ENCODE peak calls at places on chromosomes 6 and 20, in seven cellular contexts. One of them, this sample, is unnamed.
A peak's percentile ranks its signal among the peaks of the same experiment; 100 is the strongest.

GRCh38 chr20:62727584-62728027 is 19.0 kb downstream of the NTSR1 start:
- DNase-seq in activated T-cell treated with anti-CD3 and anti-CD28 coated beads, Interleukin-2, amount 50 U/mL, for 72 hours: no peak
- DNase-seq in AG04450: no peak
- DNase-seq in GM03348: no peak
- DNase-seq in hypothalamus: no peak
- DNase-seq in glutamatergic neuron: no peak
- DNase-seq in uterus: no peak
- DNase-seq in this sample: no peak

GRCh38 chr6:126724821-126725220 is 384.9 kb downstream of the CENPW start:
- DNase-seq in activated T-cell treated with anti-CD3 and anti-CD28 coated beads, Interleukin-2, amount 50 U/mL, for 72 hours: no peak
- DNase-seq in uterus: no peak
- DNase-seq in glutamatergic neuron: no peak
- DNase-seq in hypothalamus: no peak
- DNase-seq in GM03348: no peak
- DNase-seq in AG04450: no peak
- DNase-seq in this sample: no peak

GRCh38 chr6:33828764-33829731 is 25.2 kb upstream of the MLN start:
- DNase-seq in AG04450: no peak
- DNase-seq in GM03348: no peak
- DNase-seq in hypothalamus: no peak
- DNase-seq in activated T-cell treated with anti-CD3 and anti-CD28 coated beads, Interleukin-2, amount 50 U/mL, for 72 hours: no peak
- DNase-seq in glutamatergic neuron: peak; percentile 49
- DNase-seq in uterus: no peak
- DNase-seq in this sample: no peak

GRCh38 chr20:58819921-58820320 is 30.8 kb downstream of the GNAS-AS1 start:
- DNase-seq in uterus: no peak
- DNase-seq in activated T-cell treated with anti-CD3 and anti-CD28 coated beads, Interleukin-2, amount 50 U/mL, for 72 hours: no peak
- DNase-seq in hypothalamus: no peak
- DNase-seq in AG04450: no peak
- DNase-seq in GM03348: no peak
- DNase-seq in glutamatergic neuron: no peak
- DNase-seq in this sample: no peak

GRCh38 chr6:36054965-36055364 is 27.4 kb downstream of the MAPK14 start:
- DNase-seq in GM03348: no peak
- DNase-seq in hypothalamus: no peak
- DNase-seq in glutamatergic neuron: no peak
- DNase-seq in activated T-cell treated with anti-CD3 and anti-CD28 coated beads, Interleukin-2, amount 50 U/mL, for 72 hours: no peak
- DNase-seq in uterus: no peak
- DNase-seq in AG04450: no peak
- DNase-seq in this sample: no peak

GRCh38 chr6:89792881-89793280 is 26.7 kb downstream of the MDN1 start:
- DNase-seq in glutamatergic neuron: peak; percentile 30
- DNase-seq in activated T-cell treated with anti-CD3 and anti-CD28 coated beads, Interleukin-2, amount 50 U/mL, for 72 hours: peak; percentile 9
- DNase-seq in AG04450: no peak
- DNase-seq in GM03348: peak; percentile 30
- DNase-seq in uterus: no peak
- DNase-seq in hypothalamus: no peak
- DNase-seq in this sample: peak; percentile 40

GRCh38 chr6:159572344-159573120 is 120.5 kb downstream of the SOD2 start:
- DNase-seq in hypothalamus: no peak
- DNase-seq in activated T-cell treated with anti-CD3 and anti-CD28 coated beads, Interleukin-2, amount 50 U/mL, for 72 hours: no peak
- DNase-seq in AG04450: no peak
- DNase-seq in glutamatergic neuron: no peak
- DNase-seq in uterus: no peak
- DNase-seq in GM03348: no peak
- DNase-seq in this sample: no peak

GRCh38 chr20:60362531-60362930 is 404.3 kb downstream of the CDH26 start:
- DNase-seq in uterus: no peak
- DNase-seq in hypothalamus: no peak
- DNase-seq in AG04450: no peak
- DNase-seq in activated T-cell treated with anti-CD3 and anti-CD28 coated beads, Interleukin-2, amount 50 U/mL, for 72 hours: no peak
- DNase-seq in GM03348: no peak
- DNase-seq in glutamatergic neuron: no peak
- DNase-seq in this sample: no peak

GRCh38 chr20:49668181-49668877 is 45.3 kb downstream of the B4GALT5 start:
- DNase-seq in AG04450: no peak
- DNase-seq in GM03348: no peak
- DNase-seq in glutamatergic neuron: no peak
- DNase-seq in activated T-cell treated with anti-CD3 and anti-CD28 coated beads, Interleukin-2, amount 50 U/mL, for 72 hours: peak; percentile 45
- DNase-seq in uterus: no peak
- DNase-seq in hypothalamus: no peak
- DNase-seq in this sample: no peak

GRCh38 chr6:64672651-64673050 is 1034.4 kb downstream of the EYS start:
- DNase-seq in hypothalamus: no peak
- DNase-seq in AG04450: no peak
- DNase-seq in uterus: no peak
- DNase-seq in activated T-cell treated with anti-CD3 and anti-CD28 coated beads, Interleukin-2, amount 50 U/mL, for 72 hours: no peak
- DNase-seq in glutamatergic neuron: no peak
- DNase-seq in GM03348: no peak
- DNase-seq in this sample: no peak

GRCh38 chr6:83221886-83222479 is 28.8 kb downstream of the RWDD2A start:
- DNase-seq in uterus: no peak
- DNase-seq in AG04450: no peak
- DNase-seq in activated T-cell treated with anti-CD3 and anti-CD28 coated beads, Interleukin-2, amount 50 U/mL, for 72 hours: no peak
- DNase-seq in hypothalamus: no peak
- DNase-seq in glutamatergic neuron: no peak
- DNase-seq in GM03348: peak; percentile 37
- DNase-seq in this sample: no peak

GRCh38 chr6:15842718-15843117 is 179.9 kb upstream of the DTNBP1 start:
- DNase-seq in hypothalamus: no peak
- DNase-seq in GM03348: peak; percentile 13
- DNase-seq in uterus: peak; percentile 22
- DNase-seq in activated T-cell treated with anti-CD3 and anti-CD28 coated beads, Interleukin-2, amount 50 U/mL, for 72 hours: no peak
- DNase-seq in glutamatergic neuron: no peak
- DNase-seq in AG04450: no peak
- DNase-seq in this sample: no peak

GRCh38 chr6:117783280-117783679 is 108.0 kb downstream of the NUS1 start:
- DNase-seq in glutamatergic neuron: no peak
- DNase-seq in activated T-cell treated with anti-CD3 and anti-CD28 coated beads, Interleukin-2, amount 50 U/mL, for 72 hours: no peak
- DNase-seq in hypothalamus: no peak
- DNase-seq in AG04450: no peak
- DNase-seq in uterus: no peak
- DNase-seq in GM03348: no peak
- DNase-seq in this sample: no peak

GRCh38 chr6:142118926-142119325 is 13.8 kb upstream of the GJE1 start:
- DNase-seq in activated T-cell treated with anti-CD3 and anti-CD28 coated beads, Interleukin-2, amount 50 U/mL, for 72 hours: no peak
- DNase-seq in glutamatergic neuron: no peak
- DNase-seq in uterus: no peak
- DNase-seq in hypothalamus: no peak
- DNase-seq in GM03348: no peak
- DNase-seq in AG04450: no peak
- DNase-seq in this sample: no peak

GRCh38 chr6:53168516-53169257 is 20.0 kb upstream of the GCM1 start:
- DNase-seq in uterus: no peak
- DNase-seq in glutamatergic neuron: no peak
- DNase-seq in activated T-cell treated with anti-CD3 and anti-CD28 coated beads, Interleukin-2, amount 50 U/mL, for 72 hours: no peak
- DNase-seq in hypothalamus: no peak
- DNase-seq in AG04450: no peak
- DNase-seq in GM03348: peak; percentile 72
- DNase-seq in this sample: no peak

GRCh38 chr20:19932170-19932667 is 84.9 kb upstream of the NAA20 start:
- DNase-seq in AG04450: peak; percentile 75
- DNase-seq in glutamatergic neuron: no peak
- DNase-seq in hypothalamus: no peak
- DNase-seq in uterus: peak; percentile 69
- DNase-seq in activated T-cell treated with anti-CD3 and anti-CD28 coated beads, Interleukin-2, amount 50 U/mL, for 72 hours: no peak
- DNase-seq in GM03348: peak; percentile 83
- DNase-seq in this sample: peak; percentile 29

GRCh38 chr6:165845488-165845887 is 182.4 kb upstream of the PDE10A start:
- DNase-seq in AG04450: no peak
- DNase-seq in GM03348: no peak
- DNase-seq in activated T-cell treated with anti-CD3 and anti-CD28 coated beads, Interleukin-2, amount 50 U/mL, for 72 hours: no peak
- DNase-seq in hypothalamus: no peak
- DNase-seq in glutamatergic neuron: no peak
- DNase-seq in uterus: no peak
- DNase-seq in this sample: no peak

GRCh38 chr6:70717038-70717801 is 49.5 kb downstream of the SMAP1 start:
- DNase-seq in AG04450: no peak
- DNase-seq in GM03348: no peak
- DNase-seq in uterus: no peak
- DNase-seq in hypothalamus: no peak
- DNase-seq in glutamatergic neuron: no peak
- DNase-seq in activated T-cell treated with anti-CD3 and anti-CD28 coated beads, Interleukin-2, amount 50 U/mL, for 72 hours: peak; percentile 6
- DNase-seq in this sample: no peak

GRCh38 chr6:132768051-132768517 is 10.4 kb upstream of the VNN2 start:
- DNase-seq in activated T-cell treated with anti-CD3 and anti-CD28 coated beads, Interleukin-2, amount 50 U/mL, for 72 hours: peak; percentile 43
- DNase-seq in uterus: no peak
- DNase-seq in AG04450: no peak
- DNase-seq in glutamatergic neuron: peak; percentile 24
- DNase-seq in GM03348: peak; percentile 5
- DNase-seq in hypothalamus: no peak
- DNase-seq in this sample: no peak

This sample was measured in gastrocnemius medialis.